ENCODE peak calls at places on chromosomes 1 and 21, in four cellular contexts. One of them, this sample, is unnamed.

GRCh38 chr21:42309753-42310213 is 5.4 kb downstream of the TFF3 start:
- DNase-seq in HCT116: peak
- DNase-seq in K562: peak
- DNase-seq in HepG2: no peak
- DNase-seq in this sample: peak

GRCh38 chr1:24705260-24706073 is 39.8 kb upstream of the CLIC4 start:
- DNase-seq in HepG2: peak
- DNase-seq in K562: peak
- DNase-seq in HCT116: peak
- DNase-seq in this sample: peak

GRCh38 chr1:193062698-193063463 is 3.5 kb downstream of the RO60 start:
- DNase-seq in HCT116: no peak
- DNase-seq in K562: no peak
- DNase-seq in HepG2: no peak
- DNase-seq in this sample: no peak

GRCh38 chr1:94993931-94994645 is 67.2 kb upstream of the CNN3 start:
- DNase-seq in K562: no peak
- DNase-seq in HCT116: no peak
- DNase-seq in HepG2: peak
- DNase-seq in this sample: no peak

GRCh38 chr1:25247829-25248754 is 838 bp upstream of the RSRP1 start:
- DNase-seq in K562: no peak
- DNase-seq in HCT116: no peak
- DNase-seq in HepG2: no peak
- DNase-seq in this sample: no peak

GRCh38 chr1:63892632-63893395 is 119.0 kb downstream of the ROR1 start:
- DNase-seq in HepG2: no peak
- DNase-seq in HCT116: no peak
- DNase-seq in K562: no peak
- DNase-seq in this sample: peak

GRCh38 chr1:204225841-204226745 is 12.3 kb upstream of the GOLT1A start:
- DNase-seq in HepG2: peak
- DNase-seq in K562: no peak
- DNase-seq in HCT116: no peak
- DNase-seq in this sample: no peak

GRCh38 chr1:214503553-214503952 is 47.8 kb downstream of the PTPN14 start:
- DNase-seq in HepG2: peak
- DNase-seq in HCT116: no peak
- DNase-seq in K562: no peak
- DNase-seq in this sample: no peak

GRCh38 chr1:162070094-162070748 is 730 bp downstream of the NOS1AP start:
- DNase-seq in HCT116: no peak
- DNase-seq in HepG2: no peak
- DNase-seq in K562: no peak
- DNase-seq in this sample: no peak

GRCh38 chr1:84141177-84142003 is 2.7 kb upstream of the PRKACB start:
- DNase-seq in K562: no peak
- DNase-seq in HepG2: no peak
- DNase-seq in HCT116: no peak
- DNase-seq in this sample: no peak

GRCh38 chr21:34999397-34999941 is 49.6 kb downstream of the RUNX1 start:
- DNase-seq in HepG2: no peak
- DNase-seq in HCT116: no peak
- DNase-seq in K562: no peak
- DNase-seq in this sample: no peak

GRCh38 chr1:48674641-48675040 is 102.0 kb downstream of the BEND5 start:
- DNase-seq in HepG2: no peak
- DNase-seq in K562: no peak
- DNase-seq in HCT116: no peak
- DNase-seq in this sample: peak

GRCh38 chr1:220356981-220357850 is 85.0 kb upstream of the RAB3GAP2 start:
- DNase-seq in HepG2: no peak
- DNase-seq in K562: no peak
- DNase-seq in HCT116: no peak
- DNase-seq in this sample: no peak

GRCh38 chr1:63547621-63548294 is 24.4 kb downstream of the EFCAB7 start:
- DNase-seq in HepG2: no peak
- DNase-seq in K562: no peak
- DNase-seq in HCT116: no peak
- DNase-seq in this sample: no peak

GRCh38 chr1:201259476-201260235 is 23.6 kb upstream of the PKP1 start:
- DNase-seq in HepG2: no peak
- DNase-seq in K562: no peak
- DNase-seq in HCT116: no peak
- DNase-seq in this sample: no peak

GRCh38 chr1:206658264-206658980 is 23.1 kb downstream of the DYRK3 start:
- DNase-seq in HepG2: no peak
- DNase-seq in HCT116: peak
- DNase-seq in K562: peak
- DNase-seq in this sample: peak

GRCh38 chr1:244598611-244599010 is 54.3 kb upstream of the DESI2 start:
- DNase-seq in HepG2: no peak
- DNase-seq in HCT116: no peak
- DNase-seq in K562: no peak
- DNase-seq in this sample: no peak

GRCh38 chr1:26336477-26337205 is 17.3 kb downstream of the CRYBG2 start:
- DNase-seq in K562: peak
- DNase-seq in HepG2: no peak
- DNase-seq in HCT116: peak
- DNase-seq in this sample: peak

GRCh38 chr1:221667504-221667903 is 74.4 kb downstream of the DUSP10 start:
- DNase-seq in HepG2: no peak
- DNase-seq in HCT116: peak
- DNase-seq in K562: no peak
- DNase-seq in this sample: no peak

GRCh38 chr21:43734131-43734634 is 15.3 kb downstream of the PDXK start:
- DNase-seq in HepG2: no peak
- DNase-seq in HCT116: no peak
- DNase-seq in K562: no peak
- DNase-seq in this sample: no peak

GRCh38 chr1:228415853-228416216 is 826 bp downstream of the TRIM17 start:
- DNase-seq in HepG2: no peak
- DNase-seq in HCT116: no peak
- DNase-seq in K562: no peak
- DNase-seq in this sample: no peak

GRCh38 chr1:47436304-47436978 is 1.4 kb upstream of the FOXD2 start:
- DNase-seq in HepG2: peak
- DNase-seq in K562: peak
- DNase-seq in HCT116: peak
- DNase-seq in this sample: peak

GRCh38 chr21:25375675-25376074 is 231.6 kb downstream of the MRPL39 start:
- DNase-seq in HCT116: no peak
- DNase-seq in K562: no peak
- DNase-seq in HepG2: no peak
- DNase-seq in this sample: no peak

GRCh38 chr1:182644863-182645262 is 39.5 kb downstream of the RGS8 start:
- DNase-seq in HepG2: no peak
- DNase-seq in HCT116: no peak
- DNase-seq in K562: no peak
- DNase-seq in this sample: no peak

GRCh38 chr1:202710070-202711025 is at the start of gene SYT2:
- DNase-seq in K562: peak
- DNase-seq in HepG2: no peak
- DNase-seq in HCT116: no peak
- DNase-seq in this sample: peak

GRCh38 chr1:234272656-234273312 is 100.5 kb upstream of the COA6 start:
- DNase-seq in HCT116: no peak
- DNase-seq in HepG2: no peak
- DNase-seq in K562: no peak
- DNase-seq in this sample: no peak

GRCh38 chr1:10555635-10556429 is 81.1 kb downstream of the PEX14 start:
- DNase-seq in HepG2: peak
- DNase-seq in K562: no peak
- DNase-seq in HCT116: no peak
- DNase-seq in this sample: no peak

DNA sequence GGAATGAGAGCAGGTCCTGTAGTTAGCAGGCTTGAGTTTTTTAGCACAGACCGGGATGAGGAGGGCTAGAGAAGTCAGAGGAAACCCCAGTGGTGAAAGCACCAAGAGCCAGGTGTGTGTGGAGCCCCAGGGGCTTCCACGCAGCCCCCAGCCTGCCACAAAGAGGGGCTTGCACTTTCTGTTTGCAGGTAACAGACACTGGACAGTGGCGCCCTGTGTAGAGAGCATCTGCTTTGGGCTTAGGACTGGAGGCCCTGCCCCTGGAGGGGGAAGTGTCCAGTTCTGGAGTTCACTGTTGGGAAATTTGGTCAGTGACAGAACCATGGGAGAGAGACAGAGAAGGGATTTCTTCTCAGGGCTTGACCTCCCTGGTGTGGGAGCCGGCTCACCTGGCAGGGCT is 19.5 kb downstream of the AGT start:
- DNase-seq in HCT116: no peak
- DNase-seq in HepG2: no peak
- DNase-seq in K562: no peak
- DNase-seq in this sample: no peak
- TF ChIP-seq ELF1 in HCT116: no peak
- TF ChIP-seq ELF1 in HepG2: no peak
- TF ChIP-seq ELF1 in K562: no peak
- TF ChIP-seq ELF1 in this sample: no peak

DNA sequence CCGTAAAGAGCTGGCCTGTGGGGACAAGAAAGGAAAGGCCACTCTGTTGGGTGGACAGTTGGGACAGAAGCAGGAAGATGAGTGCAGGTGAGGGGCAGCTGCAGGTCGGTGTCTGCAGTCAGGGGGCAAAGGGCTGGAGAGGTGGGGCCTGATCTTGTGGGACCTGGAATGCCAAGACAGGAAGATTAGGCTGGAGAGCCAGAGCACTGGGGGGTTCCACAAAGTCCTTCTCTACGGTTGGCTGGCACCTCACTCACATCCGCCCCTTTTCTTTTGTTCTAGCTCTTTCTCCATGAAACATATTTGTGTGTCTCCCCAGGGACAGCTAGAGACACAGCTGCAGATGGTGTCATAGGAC is 404.1 kb downstream of the PTPRU start:
- DNase-seq in HCT116: no peak
- DNase-seq in HepG2: no peak
- DNase-seq in K562: no peak
- DNase-seq in this sample: no peak
- TF ChIP-seq ELF1 in HCT116: no peak
- TF ChIP-seq ELF1 in HepG2: no peak
- TF ChIP-seq ELF1 in K562: no peak
- TF ChIP-seq ELF1 in this sample: no peak

DNA sequence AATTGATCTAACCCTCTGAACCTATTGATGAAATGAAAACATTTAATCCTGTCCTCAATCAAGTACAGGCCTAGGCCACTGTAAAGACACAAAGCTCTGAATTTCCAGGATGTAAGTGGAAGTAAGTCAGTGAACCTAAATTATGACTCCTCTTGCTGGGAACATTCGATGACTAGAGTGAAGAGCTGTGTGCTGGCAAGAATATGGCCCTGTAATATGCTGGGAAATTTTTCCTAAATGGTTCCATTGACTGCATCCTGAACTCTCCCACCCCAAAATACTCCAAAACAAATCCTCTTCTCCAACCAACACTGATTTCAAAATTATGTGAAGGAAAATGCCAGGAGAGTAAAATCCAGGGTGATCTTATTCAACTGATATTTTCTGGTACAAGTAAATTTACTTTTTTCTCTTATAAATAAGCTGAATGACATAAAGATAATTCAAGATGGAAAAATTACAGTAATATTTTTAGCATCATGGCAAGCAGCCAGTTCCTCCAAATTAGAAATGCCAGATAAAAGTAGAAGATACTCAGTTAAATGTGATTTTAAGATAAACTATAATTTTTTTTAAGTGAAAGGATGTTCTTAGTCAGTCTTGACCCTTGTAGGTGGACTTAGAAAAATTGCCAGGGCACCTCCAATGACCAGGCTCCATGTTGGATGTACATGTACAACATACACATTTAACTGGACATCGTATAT is 269.4 kb downstream of the PTGER3 start:
- DNase-seq in K562: no peak
- DNase-seq in HCT116: no peak
- DNase-seq in HepG2: no peak
- DNase-seq in this sample: no peak
- TF ChIP-seq ELF1 in K562: no peak
- TF ChIP-seq ELF1 in HCT116: no peak
- TF ChIP-seq ELF1 in HepG2: no peak
- TF ChIP-seq ELF1 in this sample: no peak

GRCh38 chr1:66752671-66753371 is 562 bp downstream of the DYNLT5 start:
- DNase-seq in HCT116: no peak
- DNase-seq in K562: no peak
- DNase-seq in HepG2: no peak
- DNase-seq in this sample: no peak
- TF ChIP-seq ELF1 in HCT116: no peak
- TF ChIP-seq ELF1 in K562: no peak
- TF ChIP-seq ELF1 in HepG2: no peak
- TF ChIP-seq ELF1 in this sample: no peak

GRCh38 chr1:118985611-118986290 is 2.4 kb downstream of the TBX15 start:
- DNase-seq in HepG2: no peak
- DNase-seq in K562: no peak
- DNase-seq in HCT116: no peak
- DNase-seq in this sample: peak
- TF ChIP-seq ELF1 in HepG2: no peak
- TF ChIP-seq ELF1 in K562: no peak
- TF ChIP-seq ELF1 in HCT116: no peak
- TF ChIP-seq ELF1 in this sample: no peak

This sample was measured in SK-N-SH.